ENCODE peak calls at places on chromosomes 7 and 10, in four cellular contexts. One of them, this sample, is unnamed.

GRCh38 chr7:135748770-135749169 is at the start of gene FAM180A:
- DNase-seq in dorsolateral prefrontal cortex: no peak
- DNase-seq in aorta: peak
- DNase-seq in A549: no peak
- DNase-seq in this sample: peak

GRCh38 chr10:10869592-10869991 is 148.1 kb upstream of the CELF2 start:
- DNase-seq in dorsolateral prefrontal cortex: no peak
- DNase-seq in aorta: no peak
- DNase-seq in A549: no peak
- DNase-seq in this sample: no peak

GRCh38 chr10:118047363-118047719 is 600 bp upstream of the RAB11FIP2 start:
- DNase-seq in dorsolateral prefrontal cortex: no peak
- DNase-seq in aorta: peak
- DNase-seq in A549: no peak
- DNase-seq in this sample: peak

GRCh38 chr7:118264836-118265235 is 40.3 kb downstream of the ANKRD7 start:
- DNase-seq in dorsolateral prefrontal cortex: no peak
- DNase-seq in aorta: no peak
- DNase-seq in A549: no peak
- DNase-seq in this sample: no peak

GRCh38 chr10:119302591-119303253 is 95.4 kb downstream of the GRK5 start:
- DNase-seq in dorsolateral prefrontal cortex: no peak
- DNase-seq in aorta: no peak
- DNase-seq in A549: no peak
- DNase-seq in this sample: no peak

GRCh38 chr7:95509199-95509598 is 23.5 kb downstream of the ASB4 start:
- DNase-seq in dorsolateral prefrontal cortex: peak
- DNase-seq in aorta: no peak
- DNase-seq in A549: no peak
- DNase-seq in this sample: no peak

GRCh38 chr7:157990878-157991250 is 596.8 kb downstream of the PTPRN2 start:
- DNase-seq in dorsolateral prefrontal cortex: no peak
- DNase-seq in aorta: peak
- DNase-seq in A549: no peak
- DNase-seq in this sample: no peak

GRCh38 chr10:109105725-109106124 is 817.6 kb downstream of the XPNPEP1 start:
- DNase-seq in dorsolateral prefrontal cortex: no peak
- DNase-seq in aorta: no peak
- DNase-seq in A549: no peak
- DNase-seq in this sample: no peak

GRCh38 chr7:130902755-130903357 is 168.8 kb upstream of the KLF14 start:
- DNase-seq in dorsolateral prefrontal cortex: no peak
- DNase-seq in aorta: no peak
- DNase-seq in A549: no peak
- DNase-seq in this sample: no peak

GRCh38 chr7:94393251-94393758 is 1.4 kb upstream of the COL1A2 start:
- DNase-seq in dorsolateral prefrontal cortex: no peak
- DNase-seq in aorta: peak
- DNase-seq in A549: no peak
- DNase-seq in this sample: no peak

GRCh38 chr7:142865766-142866165 is 10.9 kb downstream of the EPHB6 start:
- DNase-seq in dorsolateral prefrontal cortex: no peak
- DNase-seq in aorta: no peak
- DNase-seq in A549: no peak
- DNase-seq in this sample: peak

GRCh38 chr7:14821757-14822480 is 80.6 kb downstream of the DGKB start:
- DNase-seq in dorsolateral prefrontal cortex: no peak
- DNase-seq in aorta: no peak
- DNase-seq in A549: no peak
- DNase-seq in this sample: no peak

GRCh38 chr7:33736521-33737221 is 168.7 kb upstream of the BMPER start:
- DNase-seq in dorsolateral prefrontal cortex: no peak
- DNase-seq in aorta: no peak
- DNase-seq in A549: no peak
- DNase-seq in this sample: no peak

GRCh38 chr7:144738708-144739314 is 97.0 kb downstream of the TPK1 start:
- DNase-seq in dorsolateral prefrontal cortex: no peak
- DNase-seq in aorta: no peak
- DNase-seq in A549: peak
- DNase-seq in this sample: no peak

GRCh38 chr7:30450983-30451497 is 27.5 kb downstream of the NOD1 start:
- DNase-seq in dorsolateral prefrontal cortex: no peak
- DNase-seq in aorta: no peak
- DNase-seq in A549: no peak
- DNase-seq in this sample: no peak

GRCh38 chr10:15123749-15124184 is 26.6 kb downstream of the RPP38 start:
- DNase-seq in dorsolateral prefrontal cortex: no peak
- DNase-seq in aorta: no peak
- DNase-seq in A549: no peak
- DNase-seq in this sample: no peak

GRCh38 chr7:157412021-157412443 is 75.2 kb downstream of the DNAJB6 start:
- DNase-seq in dorsolateral prefrontal cortex: no peak
- DNase-seq in aorta: peak
- DNase-seq in A549: no peak
- DNase-seq in this sample: peak

GRCh38 chr10:2985729-2986232 is 81.6 kb upstream of the PFKP start:
- DNase-seq in dorsolateral prefrontal cortex: no peak
- DNase-seq in aorta: no peak
- DNase-seq in A549: peak
- DNase-seq in this sample: no peak

GRCh38 chr10:76944678-76945077 is 692.9 kb downstream of the KCNMA1 start:
- DNase-seq in dorsolateral prefrontal cortex: no peak
- DNase-seq in aorta: no peak
- DNase-seq in A549: no peak
- DNase-seq in this sample: no peak

GRCh38 chr7:43784030-43785001 is 25.8 kb downstream of the BLVRA start:
- DNase-seq in dorsolateral prefrontal cortex: no peak
- DNase-seq in aorta: no peak
- DNase-seq in A549: no peak
- DNase-seq in this sample: no peak

GRCh38 chr10:112526906-112527305 is 79.9 kb downstream of the VTI1A start:
- DNase-seq in dorsolateral prefrontal cortex: no peak
- DNase-seq in aorta: no peak
- DNase-seq in A549: peak
- DNase-seq in this sample: no peak

GRCh38 chr7:93921607-93922446 is at the start of gene GNG11:
- DNase-seq in dorsolateral prefrontal cortex: peak
- DNase-seq in aorta: peak
- DNase-seq in A549: peak
- DNase-seq in this sample: peak

GRCh38 chr7:158432369-158433270 is 155.0 kb downstream of the PTPRN2 start:
- DNase-seq in dorsolateral prefrontal cortex: no peak
- DNase-seq in aorta: no peak
- DNase-seq in A549: peak
- DNase-seq in this sample: no peak

GRCh38 chr10:114172241-114172640 is 1.8 kb downstream of the CCDC186 start:
- DNase-seq in dorsolateral prefrontal cortex: no peak
- DNase-seq in aorta: no peak
- DNase-seq in A549: no peak
- DNase-seq in this sample: no peak

GRCh38 chr7:139099181-139099947 is 10.2 kb downstream of the ZC3HAV1 start:
- DNase-seq in dorsolateral prefrontal cortex: no peak
- DNase-seq in aorta: no peak
- DNase-seq in A549: no peak
- DNase-seq in this sample: no peak

GRCh38 chr10:95458824-95459223 is 102.3 kb downstream of the SORBS1 start:
- DNase-seq in dorsolateral prefrontal cortex: no peak
- DNase-seq in aorta: no peak
- DNase-seq in A549: no peak
- DNase-seq in this sample: no peak

GRCh38 chr10:103566536-103566935 is 73.0 kb downstream of the NEURL1 start:
- DNase-seq in dorsolateral prefrontal cortex: no peak
- DNase-seq in aorta: no peak
- DNase-seq in A549: no peak
- DNase-seq in this sample: no peak

GRCh38 chr7:144606231-144606630 is 202.7 kb upstream of the NOBOX start:
- DNase-seq in dorsolateral prefrontal cortex: no peak
- DNase-seq in aorta: no peak
- DNase-seq in A549: no peak
- DNase-seq in this sample: no peak

GRCh38 chr7:131272086-131272485 is 55.6 kb upstream of the MKLN1 start:
- DNase-seq in dorsolateral prefrontal cortex: no peak
- DNase-seq in aorta: no peak
- DNase-seq in A549: no peak
- DNase-seq in this sample: no peak

GRCh38 chr10:89543841-89544240 is 8.4 kb upstream of the SLC16A12 start:
- DNase-seq in dorsolateral prefrontal cortex: no peak
- DNase-seq in aorta: no peak
- DNase-seq in A549: no peak
- DNase-seq in this sample: no peak

GRCh38 chr7:50304911-50305621 is 550 bp downstream of the IKZF1 start:
- DNase-seq in dorsolateral prefrontal cortex: no peak
- DNase-seq in aorta: no peak
- DNase-seq in A549: no peak
- DNase-seq in this sample: no peak

GRCh38 chr7:51070163-51070562 is 246.4 kb downstream of the COBL start:
- DNase-seq in dorsolateral prefrontal cortex: no peak
- DNase-seq in aorta: no peak
- DNase-seq in A549: no peak
- DNase-seq in this sample: no peak

DNA sequence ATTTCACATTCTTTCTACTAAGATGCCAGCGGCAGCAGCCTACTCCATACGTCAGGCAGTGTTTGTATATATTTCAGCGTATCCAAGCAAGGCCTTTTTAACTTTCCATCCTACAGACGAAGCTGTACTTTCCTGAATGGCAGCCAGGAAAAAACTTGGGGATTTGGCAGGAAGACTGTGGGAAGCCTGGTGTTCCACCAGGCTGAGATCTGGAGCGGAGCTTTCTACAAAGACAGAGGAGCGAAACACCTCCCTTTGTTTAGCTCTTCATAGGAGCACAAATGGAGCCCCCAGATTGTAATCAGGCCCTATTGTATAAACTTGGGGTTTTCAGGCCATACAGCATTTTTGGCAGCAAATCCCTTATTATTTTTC is 143.8 kb downstream of the TES start:
- DNase-seq in dorsolateral prefrontal cortex: no peak
- DNase-seq in aorta: no peak
- DNase-seq in A549: peak
- DNase-seq in this sample: no peak
- H3K4me3 ChIP-seq in dorsolateral prefrontal cortex: no peak
- H3K4me3 ChIP-seq in aorta: no peak
- H3K4me3 ChIP-seq in A549: no peak
- H3K4me3 ChIP-seq in this sample: peak

GRCh38 chr7:114083714-114084113 is 164.9 kb upstream of the PPP1R3A start:
- DNase-seq in dorsolateral prefrontal cortex: no peak
- DNase-seq in aorta: no peak
- DNase-seq in A549: no peak
- DNase-seq in this sample: no peak
- H3K4me3 ChIP-seq in dorsolateral prefrontal cortex: peak
- H3K4me3 ChIP-seq in aorta: peak
- H3K4me3 ChIP-seq in A549: no peak
- H3K4me3 ChIP-seq in this sample: peak

GRCh38 chr7:3436746-3437145 is 135.7 kb downstream of the SDK1 start:
- DNase-seq in dorsolateral prefrontal cortex: no peak
- DNase-seq in aorta: no peak
- DNase-seq in A549: peak
- DNase-seq in this sample: no peak
- H3K4me3 ChIP-seq in dorsolateral prefrontal cortex: no peak
- H3K4me3 ChIP-seq in aorta: no peak
- H3K4me3 ChIP-seq in A549: peak
- H3K4me3 ChIP-seq in this sample: no peak

DNA sequence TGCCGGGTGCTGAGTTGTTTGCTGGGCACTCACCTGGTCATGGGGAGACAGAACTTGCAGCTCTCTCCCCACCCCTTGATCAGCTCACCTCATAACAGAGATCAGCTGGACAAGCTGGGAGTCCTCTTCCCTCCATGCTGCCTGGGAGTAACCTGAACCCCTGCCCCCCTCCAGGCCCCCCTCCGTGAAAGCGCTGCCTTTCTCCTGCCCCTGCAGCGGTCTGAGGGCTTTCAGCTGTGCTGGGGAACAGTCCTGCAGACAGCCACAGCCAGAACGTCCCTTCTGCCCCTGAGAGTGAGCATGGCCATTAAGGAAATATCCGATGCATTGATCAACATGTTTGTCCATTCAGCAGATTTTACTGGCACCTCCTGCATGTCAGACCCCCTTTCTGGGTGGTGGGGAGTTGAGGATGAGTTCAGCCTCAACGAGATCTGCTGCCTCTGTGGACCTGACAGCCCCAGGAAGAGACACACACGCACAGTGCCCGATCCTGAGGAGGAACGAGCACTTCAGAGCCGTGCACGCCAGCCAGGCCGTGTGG is 4.5 kb downstream of the FAM20C start:
- DNase-seq in dorsolateral prefrontal cortex: no peak
- DNase-seq in aorta: no peak
- DNase-seq in A549: no peak
- DNase-seq in this sample: no peak
- H3K4me3 ChIP-seq in dorsolateral prefrontal cortex: no peak
- H3K4me3 ChIP-seq in aorta: no peak
- H3K4me3 ChIP-seq in A549: no peak
- H3K4me3 ChIP-seq in this sample: no peak

This sample was measured in psoas muscle.